ENCODE peak calls at places on chromosome 12, in five cellular contexts. T, P, D, F and I are unnamed samples.

GRCh38 chr12:95615735-95616134 is 64.5 kb upstream of the USP44 start:
- DNase-seq in T (no peak), P (no peak), D (no peak), F (no peak), I (no peak)

GRCh38 chr12:104356231-104357115 is 52.9 kb downstream of the EID3 start:
- DNase-seq in T (no peak), P (no peak), D (no peak), F (no peak), I (no peak)

GRCh38 chr12:623865-624372 is 39.3 kb downstream of the NINJ2 start:
- DNase-seq in T (no peak), P (no peak), D (no peak), F (no peak), I (no peak)

GRCh38 chr12:47361389-47362031 is 281.8 kb upstream of the AMIGO2 start:
- DNase-seq in T (peak), P (no peak), D (peak), F (peak), I (no peak)

GRCh38 chr12:31204995-31205582 is 120.9 kb downstream of the SINHCAF start:
- DNase-seq in T (no peak), P (no peak), D (no peak), F (peak), I (no peak)

GRCh38 chr12:108009442-108009841 is 119.6 kb upstream of the WSCD2 start:
- DNase-seq in T (no peak), P (no peak), D (no peak), F (no peak), I (no peak)

GRCh38 chr12:102879144-102879763 is 37.8 kb downstream of the PAH start:
- DNase-seq in T (no peak), P (peak), D (peak), F (peak), I (no peak)

GRCh38 chr12:29234965-29235364 is 85.9 kb downstream of the FAR2 start:
- DNase-seq in T (no peak), P (no peak), D (no peak), F (no peak), I (no peak)

GRCh38 chr12:82627799-82628198 is 58.9 kb upstream of the TMTC2 start:
- DNase-seq in T (no peak), P (peak), D (no peak), F (peak), I (no peak)

GRCh38 chr12:63103489-63104131 is 47.4 kb downstream of the AVPR1A start:
- DNase-seq in T (peak), P (peak), D (peak), F (peak), I (no peak)

GRCh38 chr12:42652048-42652447 is 62.5 kb upstream of the PRICKLE1 start:
- DNase-seq in T (no peak), P (no peak), D (no peak), F (no peak), I (no peak)

GRCh38 chr12:26185532-26186320 is 9.6 kb upstream of the SSPN start:
- DNase-seq in T (no peak), P (no peak), D (no peak), F (no peak), I (no peak)

GRCh38 chr12:98574110-98574509 is 19.4 kb upstream of the SLC25A3 start:
- DNase-seq in T (peak), P (no peak), D (no peak), F (no peak), I (no peak)

GRCh38 chr12:79451365-79451764 is 239.4 kb downstream of the PAWR start:
- DNase-seq in T (no peak), P (no peak), D (no peak), F (no peak), I (no peak)

GRCh38 chr12:2417761-2418160 is 365.0 kb downstream of the CACNA1C start:
- DNase-seq in T (no peak), P (no peak), D (no peak), F (no peak), I (no peak)

GRCh38 chr12:27693403-27693802 is 2.8 kb upstream of the REP15 start:
- DNase-seq in T (no peak), P (no peak), D (no peak), F (no peak), I (no peak)

GRCh38 chr12:89307665-89308253 is 44.5 kb downstream of the DUSP6 start:
- DNase-seq in T (no peak), P (no peak), D (no peak), F (no peak), I (no peak)

GRCh38 chr12:121776190-121777098 is 17.0 kb downstream of the RHOF start:
- DNase-seq in T (peak), P (no peak), D (peak), F (peak), I (peak)

GRCh38 chr12:82996168-82996812 is 309.6 kb downstream of the TMTC2 start:
- DNase-seq in T (no peak), P (no peak), D (no peak), F (no peak), I (no peak)

GRCh38 chr12:9211687-9212086 is 3.5 kb upstream of the PZP start:
- DNase-seq in T (no peak), P (no peak), D (no peak), F (no peak), I (no peak)

GRCh38 chr12:48937170-48937569 is 11.9 kb upstream of the FKBP11 start:
- DNase-seq in T (no peak), P (no peak), D (peak), F (no peak), I (no peak)

GRCh38 chr12:65510584-65511050 is 232.1 kb downstream of the MSRB3 start:
- DNase-seq in T (peak), P (no peak), D (no peak), F (no peak), I (no peak)

DNA sequence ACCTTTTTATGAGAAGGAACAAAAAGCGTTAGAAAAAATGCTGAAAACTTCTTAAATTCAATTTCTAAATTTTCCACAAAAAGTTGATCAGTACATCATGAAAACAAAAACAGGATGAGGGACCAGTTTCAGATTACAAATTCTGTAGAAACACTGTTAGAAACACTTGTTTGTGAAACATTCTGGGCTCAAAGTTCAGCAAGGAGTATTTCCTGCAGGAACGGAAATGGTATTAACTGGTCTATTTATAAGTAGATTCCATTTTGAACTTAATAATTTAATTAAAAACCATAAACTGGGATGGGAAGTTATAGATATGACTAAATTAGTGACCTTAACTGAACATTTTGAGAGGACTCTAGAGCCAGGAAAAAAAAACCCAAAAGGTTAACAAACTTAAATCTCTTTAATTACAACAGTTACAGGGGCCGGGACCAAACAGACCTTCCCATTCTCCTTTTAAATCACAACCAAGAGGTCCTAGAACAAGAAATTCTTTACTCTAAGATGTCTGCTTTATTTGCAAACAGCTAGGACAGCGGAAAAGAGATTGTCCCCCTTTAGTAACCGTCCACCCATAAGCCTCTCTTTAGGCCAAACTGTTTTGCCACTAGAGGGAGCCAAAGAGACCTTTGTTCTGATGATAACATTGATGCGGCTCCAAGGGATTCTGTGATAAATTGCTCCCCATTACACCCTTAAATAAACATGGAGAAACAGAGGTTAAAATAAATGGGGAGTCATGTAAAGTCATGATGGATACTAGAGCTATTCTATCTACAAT is 69.0 kb upstream of the RERGL start:
- DNase-seq in T (peak), P (no peak), D (peak), F (peak), I (no peak)
- TF ChIP-seq CTCF in T (no peak), P (peak), D (peak), F (peak), I (peak)

DNA sequence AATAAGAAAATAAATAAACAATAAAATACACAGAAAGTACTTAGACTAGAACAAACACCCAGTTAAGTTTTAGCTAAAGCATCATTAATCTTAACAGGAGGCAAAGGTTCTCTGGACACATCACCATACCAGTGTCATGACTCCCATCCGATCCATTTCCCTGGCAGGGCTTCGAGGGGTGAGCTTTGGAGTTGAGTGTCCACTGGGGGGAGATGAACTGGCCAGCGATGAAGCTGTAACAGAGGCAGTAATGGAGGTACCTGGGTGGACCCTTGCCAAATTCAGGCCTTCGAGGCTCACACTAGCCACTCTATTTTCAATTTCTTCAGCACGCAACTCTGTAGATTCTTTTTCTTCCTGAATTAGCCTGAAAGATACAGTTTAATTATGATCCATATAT is 269.5 kb downstream of the ACSS3 start:
- DNase-seq in T (no peak), P (no peak), D (no peak), F (no peak), I (no peak)
- TF ChIP-seq CTCF in T (no peak), P (no peak), D (no peak), F (no peak), I (no peak)

DNA sequence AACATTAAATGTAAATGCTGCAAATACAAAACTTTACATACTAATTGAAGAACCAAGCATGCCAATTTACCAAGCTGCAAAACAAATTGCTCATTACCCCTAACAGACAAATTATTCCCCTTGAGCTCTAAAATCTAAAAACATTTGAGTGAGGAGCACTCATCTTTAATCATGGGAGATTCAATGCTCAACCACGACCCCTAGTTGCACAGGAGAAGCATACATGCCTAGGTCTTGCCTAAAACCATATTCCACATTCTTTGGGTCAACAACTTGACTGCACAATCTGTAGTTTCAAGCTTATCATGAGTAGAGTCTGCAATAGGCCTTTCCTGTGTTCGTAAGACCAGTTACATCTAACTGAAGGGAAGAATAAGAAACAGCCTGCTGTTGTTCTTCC is 69.7 kb downstream of the MGAT4C start:
- DNase-seq in T (no peak), P (no peak), D (no peak), F (no peak), I (no peak)
- TF ChIP-seq CTCF in T (no peak), P (no peak), D (no peak), F (no peak), I (no peak)

GRCh38 chr12:132133952-132134652 is 10.0 kb downstream of the DDX51 start:
- DNase-seq in T (no peak), P (no peak), D (no peak), F (no peak), I (no peak)
- TF ChIP-seq CTCF in T (no peak), P (no peak), D (no peak), F (no peak), I (no peak)

GRCh38 chr12:18246057-18246456 is 15.3 kb upstream of the PIK3C2G start:
- DNase-seq in T (no peak), P (no peak), D (no peak), F (no peak), I (no peak)
- TF ChIP-seq CTCF in T (no peak), P (peak), D (no peak), F (no peak), I (no peak)

GRCh38 chr12:54296393-54297121 is 4.3 kb downstream of the NFE2 start:
- DNase-seq in T (no peak), P (no peak), D (no peak), F (no peak), I (no peak)
- TF ChIP-seq CTCF in T (no peak), P (no peak), D (no peak), F (no peak), I (no peak)